ENCODE peak calls at places on chromosomes 7 and 10, in four cellular contexts. K, Y, O and A are unnamed samples.

GRCh38 chr10:5666324-5667220 is at the start of gene ASB13:
- DNase-seq in K (peak; percentile 54), O (peak; percentile 28), Y (peak; percentile 84), A (no peak)

GRCh38 chr7:51234139-51234538 is 82.5 kb downstream of the COBL start:
- DNase-seq in Y (no peak), K (no peak), O (no peak), A (no peak)

GRCh38 chr7:42843209-42843800 is 68.6 kb downstream of the C7orf25 start:
- DNase-seq in K (peak; percentile 31), Y (peak; percentile 22), O (peak; percentile 8), A (no peak)

GRCh38 chr10:91587710-91588638 is 44.9 kb downstream of the PPP1R3C start:
- DNase-seq in K (no peak), O (no peak), Y (peak; percentile 46), A (no peak)

GRCh38 chr10:6229290-6229689 is 26.6 kb downstream of the PFKFB3 start:
- DNase-seq in Y (no peak), O (no peak), K (no peak), A (no peak)

GRCh38 chr7:107860981-107861652 is 29.9 kb upstream of the DLD start:
- DNase-seq in Y (no peak), O (no peak), K (no peak), A (no peak)

GRCh38 chr10:57785546-57785945 is 482.1 kb downstream of the IPMK start:
- DNase-seq in K (no peak), Y (no peak), O (no peak), A (no peak)

GRCh38 chr7:134932707-134933370 is 53.5 kb upstream of the AGBL3 start:
- DNase-seq in Y (no peak), O (no peak), K (no peak), A (no peak)

GRCh38 chr7:93117852-93118530 is at the start of gene SAMD9:
- DNase-seq in O (peak; percentile 49), Y (no peak), K (peak; percentile 42), A (peak; percentile 39)

GRCh38 chr7:148670374-148670773 is 28.3 kb upstream of the CUL1 start:
- DNase-seq in Y (no peak), K (no peak), O (no peak), A (no peak)

GRCh38 chr7:118325450-118325808 is 100.9 kb downstream of the ANKRD7 start:
- DNase-seq in K (no peak), O (no peak), Y (no peak), A (no peak)

GRCh38 chr10:132306951-132307751 is 599 bp downstream of the STK32C start:
- DNase-seq in O (no peak), Y (no peak), K (peak; percentile 57), A (no peak)

GRCh38 chr10:92640110-92640509 is 47.2 kb downstream of the KIF11 start:
- DNase-seq in O (peak; percentile 8), Y (no peak), K (no peak), A (peak; percentile 50)

GRCh38 chr7:103710247-103710646 is 264.2 kb upstream of the SLC26A5 start:
- DNase-seq in K (no peak), O (no peak), Y (no peak), A (no peak)

GRCh38 chr7:37450035-37450434 is 1.4 kb upstream of the ELMO1 start:
- DNase-seq in Y (no peak), O (no peak), K (no peak), A (no peak)

GRCh38 chr7:82598958-82599357 is 155.4 kb upstream of the CACNA2D1 start:
- DNase-seq in O (no peak), K (no peak), Y (no peak), A (no peak)

GRCh38 chr7:108280136-108280535 is 150.0 kb upstream of the LAMB4 start:
- DNase-seq in O (no peak), Y (no peak), K (no peak), A (no peak)

GRCh38 chr7:45573636-45574470 is at the start of gene ADCY1:
- DNase-seq in Y (peak; percentile 85), O (no peak), K (no peak), A (no peak)

GRCh38 chr10:98041352-98042043 is 11.1 kb upstream of the CRTAC1 start:
- DNase-seq in O (peak; percentile 61), Y (peak; percentile 27), K (peak; percentile 54), A (peak; percentile 58)

GRCh38 chr7:42272793-42273665 is 36.0 kb upstream of the GLI3 start:
- DNase-seq in O (no peak), K (no peak), Y (no peak), A (no peak)

GRCh38 chr7:27068316-27068715 is 27.5 kb downstream of the HOXA1 start:
- DNase-seq in K (no peak), O (no peak), Y (no peak), A (no peak)

GRCh38 chr7:27073066-27073465 is 22.7 kb downstream of the HOXA1 start:
- DNase-seq in Y (no peak), O (no peak), K (no peak), A (no peak)

GRCh38 chr7:27066148-27066547 is 29.7 kb downstream of the HOXA1 start:
- DNase-seq in O (no peak), K (no peak), Y (no peak), A (peak; percentile 24)

DNA sequence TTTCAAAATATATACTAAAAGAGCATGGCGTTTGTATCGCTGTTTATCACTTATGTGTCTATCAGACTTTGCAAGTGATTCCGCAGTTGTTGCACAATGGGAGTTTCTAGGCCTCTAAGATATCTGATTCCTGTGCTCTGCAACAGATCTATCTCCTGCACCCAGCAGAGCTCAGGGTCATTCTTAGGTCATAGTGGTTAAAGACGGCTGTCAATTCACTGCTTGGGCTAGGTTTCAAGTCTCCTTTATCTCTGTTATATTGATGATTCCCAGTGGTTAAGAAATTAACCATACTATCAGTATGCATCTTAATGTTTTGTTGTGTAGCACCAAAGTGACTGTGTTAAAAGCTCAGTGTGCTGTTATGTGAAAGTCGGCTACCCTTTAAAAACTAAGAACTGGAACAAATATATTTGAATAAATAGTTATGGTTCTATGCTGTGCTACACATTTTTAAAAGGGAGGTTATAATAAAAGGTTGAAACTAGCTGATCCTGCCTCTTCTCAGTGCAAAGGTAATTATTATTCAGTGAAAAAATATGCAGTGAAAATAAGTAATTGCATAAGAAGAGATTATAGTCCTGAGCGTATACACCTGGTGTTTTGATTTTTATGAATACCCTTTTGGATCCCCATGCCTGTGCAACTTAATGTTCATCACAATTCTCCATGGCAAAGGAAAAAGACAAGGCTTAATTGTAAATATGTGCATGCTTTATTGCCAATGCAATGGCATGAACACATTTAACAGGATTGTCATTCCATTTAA is 24.0 kb downstream of the HOXA1 start:
- DNase-seq in O (no peak), K (no peak), Y (peak; percentile 43), A (no peak)
- TF ChIP-seq POLR2AphosphoS5 in O (no peak), K (no peak), Y (peak; percentile 58), A (no peak)

DNA sequence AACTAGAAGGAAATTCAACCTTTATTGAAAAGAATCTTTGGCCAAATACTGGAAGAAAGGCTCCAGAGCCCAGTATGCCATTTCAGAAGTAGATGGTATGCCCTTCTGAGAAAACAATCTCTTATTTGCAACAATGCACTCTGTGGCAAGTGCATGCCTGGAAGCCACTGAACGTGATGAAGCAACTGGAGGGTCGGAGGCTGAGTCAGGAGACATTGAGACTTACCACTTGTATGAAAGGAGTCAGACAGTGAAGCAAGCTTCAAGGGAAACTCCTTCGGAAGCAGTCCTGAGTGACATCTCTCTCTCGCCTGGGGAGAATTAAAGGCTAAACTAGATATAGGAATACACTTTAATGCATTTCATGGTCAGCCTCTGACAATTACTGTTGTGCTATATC is 353.7 kb downstream of the NRG3 start:
- DNase-seq in K (no peak), O (no peak), Y (no peak), A (no peak)
- TF ChIP-seq TCF7L2 in K (no peak), O (no peak), Y (no peak), A (no peak)

GRCh38 chr10:72277996-72278667 is 4.4 kb downstream of the DDIT4 start:
- DNase-seq in K (peak; percentile 71), O (no peak), Y (no peak), A (no peak)
- TF ChIP-seq POLR2AphosphoS5 in K (no peak), O (no peak), Y (no peak), A (peak; percentile 54)

DNA sequence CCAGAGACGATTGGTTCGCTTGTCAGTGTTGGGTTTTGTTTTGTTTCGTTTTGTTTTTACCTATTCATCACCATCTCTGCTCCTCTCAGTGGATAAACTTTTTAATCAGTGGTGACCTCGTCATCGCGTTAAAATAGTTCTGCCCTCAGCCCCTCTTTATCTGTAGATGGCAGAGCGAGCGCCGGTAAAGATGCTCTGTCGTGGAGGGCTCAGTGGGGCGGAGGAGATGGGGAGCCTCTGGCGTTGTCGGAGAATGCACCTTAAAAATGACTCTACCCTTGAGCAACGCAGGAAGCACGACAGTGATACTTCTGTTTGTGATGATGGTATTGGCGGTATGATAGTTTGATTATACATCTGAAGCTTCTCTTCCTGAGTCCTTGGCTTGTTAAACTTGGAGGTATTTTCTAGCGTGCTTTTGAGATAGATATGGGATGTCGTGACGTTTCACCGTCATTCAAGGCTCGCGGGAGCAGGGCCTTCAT is 554 bp downstream of the CSGALNACT2 start:
- DNase-seq in K (no peak), O (no peak), Y (peak; percentile 41), A (no peak)
- TF ChIP-seq TCF7L2 in K (no peak), O (no peak), Y (no peak), A (no peak)

GRCh38 chr7:138354066-138354465 is 106.0 kb upstream of the TRIM24 start:
- DNase-seq in K (no peak), O (no peak), Y (no peak), A (no peak)

GRCh38 chr7:138350701-138351357 is 109.2 kb upstream of the TRIM24 start:
- DNase-seq in Y (no peak), K (no peak), O (no peak), A (no peak)

GRCh38 chr7:138355254-138355653 is 104.8 kb upstream of the TRIM24 start:
- DNase-seq in Y (no peak), O (no peak), K (no peak), A (no peak)

GRCh38 chr7:138350103-138350700 is 109.9 kb upstream of the TRIM24 start:
- DNase-seq in O (no peak), K (no peak), Y (no peak), A (no peak)

DNA sequence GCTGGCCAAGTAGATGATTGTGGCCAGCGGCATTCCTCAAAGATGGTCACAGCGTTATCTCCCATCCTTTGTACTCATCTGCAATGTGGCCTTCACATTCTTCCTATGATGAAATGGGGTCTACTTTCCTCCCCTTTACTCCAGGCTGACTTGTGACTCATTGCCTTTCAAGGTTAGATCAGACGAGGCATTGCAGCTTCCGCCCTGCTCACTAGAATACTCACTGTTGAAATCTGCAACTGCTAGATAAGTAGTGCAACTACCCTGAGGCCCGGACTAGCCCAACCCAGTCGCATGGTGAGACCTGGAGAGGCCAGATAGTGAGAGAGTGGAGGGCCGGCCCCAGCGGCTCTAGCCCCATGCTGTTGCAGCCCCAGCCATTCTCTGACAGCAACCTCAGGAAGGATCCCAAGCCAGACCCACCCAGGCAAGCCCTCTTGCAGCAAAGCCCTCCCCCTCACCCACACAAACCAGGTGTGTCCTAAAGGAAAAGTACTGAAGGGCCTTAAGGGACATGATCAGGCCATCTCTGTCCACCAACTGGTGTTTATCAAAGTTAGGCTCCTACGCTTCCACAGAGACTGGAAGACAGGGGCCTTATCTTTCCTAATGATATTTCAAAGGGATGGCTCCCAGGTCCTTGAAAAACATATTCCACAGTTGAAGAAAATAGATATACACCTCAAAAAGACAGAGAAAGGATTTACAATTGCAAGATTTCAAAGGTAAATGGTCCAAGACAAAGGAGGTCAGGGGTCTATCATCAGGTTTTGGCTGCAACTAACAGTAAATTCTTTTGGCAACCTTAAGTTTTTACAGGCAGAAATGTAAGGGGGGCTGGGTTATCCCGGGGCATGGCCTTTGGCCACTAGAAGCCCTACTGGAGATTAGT is 107.2 kb upstream of the TRIM24 start:
- DNase-seq in K (peak; percentile 100), Y (peak; percentile 98), O (no peak), A (no peak)
- TF ChIP-seq POLR2AphosphoS5 in K (peak; percentile 80), Y (peak; percentile 98), O (no peak), A (no peak)